ENCODE peak calls at places on chromosomes 11 and 22, in five cellular contexts. G is astrocyte of the spinal cord, B is AG09309, I is cardiac fibroblast, M is OCI-LY7. X is an unnamed sample.

GRCh38 chr11:17014774-17015638 is 792 bp upstream of the PLEKHA7 start:
- DNase-seq in G (peak; percentile 67), B (no peak), I (peak; percentile 17), M (no peak), X (peak; percentile 1)

GRCh38 chr11:23539556-23539955 is 679.3 kb upstream of the CCDC179 start:
- DNase-seq in G (peak; percentile 32), B (no peak), I (no peak), M (no peak), X (no peak)

GRCh38 chr11:27429740-27430451 is 42.7 kb downstream of the LGR4 start:
- DNase-seq in G (peak; percentile 36), B (no peak), I (no peak), M (no peak), X (no peak)

GRCh38 chr11:76613901-76614300 is 56.6 kb downstream of the LRRC32 start:
- DNase-seq in G (no peak), B (no peak), I (no peak), M (no peak), X (no peak)

GRCh38 chr22:28506207-28506606 is 173.4 kb downstream of the TTC28 start:
- DNase-seq in G (no peak), B (no peak), I (no peak), M (no peak), X (no peak)

GRCh38 chr11:75100314-75100713 is 3.6 kb upstream of the OR2AT4 start:
- DNase-seq in G (peak; percentile 2), B (no peak), I (no peak), M (peak; percentile 6), X (peak; percentile 51)

GRCh38 chr11:126328938-126329643 is 25.2 kb downstream of the DCPS start:
- DNase-seq in G (no peak), B (no peak), I (no peak), M (no peak), X (no peak)

GRCh38 chr11:74033046-74033445 is 24.2 kb upstream of the UCP3 start:
- DNase-seq in G (no peak), B (no peak), I (no peak), M (peak; percentile 31), X (no peak)

GRCh38 chr11:22752908-22753310 is 76.7 kb downstream of the SVIP start:
- DNase-seq in G (no peak), B (no peak), I (no peak), M (no peak), X (no peak)

GRCh38 chr11:63553759-63554158 is 9.4 kb downstream of the PLAAT2 start:
- DNase-seq in G (no peak), B (no peak), I (peak; percentile 54), M (peak; percentile 65), X (no peak)

GRCh38 chr22:38733329-38734202 is 22.2 kb downstream of the SUN2 start:
- DNase-seq in G (no peak), B (no peak), I (peak; percentile 32), M (peak; percentile 56), X (peak; percentile 33)

DNA sequence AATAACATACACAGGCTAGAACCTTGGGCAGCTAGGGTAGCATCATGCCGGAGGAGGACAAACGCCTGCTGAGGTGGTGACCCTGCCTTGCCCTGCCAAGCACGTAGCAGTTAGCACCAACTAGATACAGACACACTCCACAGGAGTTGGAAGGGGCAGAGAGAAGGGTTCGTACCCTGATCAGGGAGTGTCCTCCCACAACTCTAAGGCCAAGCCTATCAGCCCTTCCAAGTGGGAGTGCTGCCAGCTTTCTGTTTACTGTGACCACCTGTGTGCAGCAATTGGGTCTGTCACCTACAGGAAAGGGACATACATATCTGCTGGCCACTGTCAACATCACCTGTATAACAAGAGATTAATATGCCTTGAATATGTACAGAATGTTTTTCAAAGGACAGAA is 1.9 kb upstream of the THAP7 start:
- DNase-seq in G (no peak), B (no peak), I (no peak), M (no peak), X (no peak)
- H3K4me3 ChIP-seq in G (no peak overlapping the region), B (no peak overlapping the region), I (no peak overlapping the region), M (peak overlapping the region; percentile 83), X (peak overlapping the region; percentile 9)

DNA sequence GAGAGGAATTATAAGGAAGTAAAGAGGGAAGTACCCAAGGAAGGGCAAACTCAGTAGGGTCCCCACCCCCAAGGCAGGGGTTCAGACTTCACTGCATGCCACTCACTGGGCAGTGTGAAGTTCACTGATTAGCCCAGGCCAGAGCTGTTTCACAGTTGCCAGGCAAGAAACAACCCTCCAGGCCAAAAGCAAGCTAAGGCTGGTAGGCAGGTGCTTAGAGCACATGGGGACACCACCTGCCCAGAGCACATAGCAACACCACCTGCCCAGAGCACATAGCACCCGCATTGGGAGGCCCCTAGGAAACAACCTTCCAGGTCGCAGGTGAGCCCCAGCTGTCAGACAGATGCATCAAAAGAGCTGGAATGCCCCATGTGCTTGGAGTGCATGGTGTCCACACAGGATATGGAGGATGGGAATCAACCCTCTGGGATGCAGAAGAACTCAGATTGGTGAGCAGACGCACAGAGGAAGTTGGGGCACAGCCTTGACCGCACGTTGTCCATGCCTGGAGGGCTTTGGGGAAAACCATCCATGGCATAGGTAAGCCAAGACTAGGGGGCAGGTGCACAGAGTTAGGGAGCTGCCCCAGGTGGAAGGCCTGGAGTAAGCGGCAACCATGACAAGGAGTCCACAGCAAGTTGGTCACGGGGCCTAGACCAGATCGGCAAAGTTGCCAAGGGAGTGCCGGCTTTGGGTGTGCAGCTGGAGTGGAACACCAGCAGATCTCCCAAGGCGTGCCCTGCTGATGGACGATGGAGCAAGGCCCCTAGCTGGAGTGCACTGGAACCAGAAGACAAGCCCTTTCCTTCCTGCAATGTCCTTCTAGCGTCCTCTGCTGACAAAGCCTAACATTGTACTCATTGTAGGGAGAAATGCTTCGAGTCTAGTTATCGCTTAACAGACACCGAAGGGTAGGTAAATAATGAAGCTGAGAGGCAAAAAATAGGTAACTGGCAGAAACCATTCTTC is 7.8 kb upstream of the TMEM216 start:
- DNase-seq in G (no peak), B (no peak), I (peak; percentile 57), M (peak; percentile 18), X (peak; percentile 70)
- TF ChIP-seq CTCF in G (peak; percentile 36), B (peak; percentile 56), I (peak; percentile 36), M (no peak), X (peak; percentile 68)

GRCh38 chr11:120326228-120326627 is 1.1 kb downstream of the TLCD5 start:
- DNase-seq in G (peak; percentile 47), B (peak; percentile 42), I (peak; percentile 68), M (no peak), X (peak; percentile 80)
- H3K4me3 ChIP-seq in G (peak overlapping the region; percentile 61), B (peak overlapping the region; percentile 51), I (peak overlapping the region; percentile 70), M (no peak overlapping the region), X (peak overlapping the region; percentile 77)

GRCh38 chr11:114059984-114060401 is 482 bp downstream of the ZBTB16 start:
- DNase-seq in G (peak; percentile 54), B (no peak), I (peak; percentile 64), M (no peak), X (no peak)
- TF ChIP-seq CTCF in G (no peak), B (no peak), I (no peak), M (no peak), X (no peak)

DNA sequence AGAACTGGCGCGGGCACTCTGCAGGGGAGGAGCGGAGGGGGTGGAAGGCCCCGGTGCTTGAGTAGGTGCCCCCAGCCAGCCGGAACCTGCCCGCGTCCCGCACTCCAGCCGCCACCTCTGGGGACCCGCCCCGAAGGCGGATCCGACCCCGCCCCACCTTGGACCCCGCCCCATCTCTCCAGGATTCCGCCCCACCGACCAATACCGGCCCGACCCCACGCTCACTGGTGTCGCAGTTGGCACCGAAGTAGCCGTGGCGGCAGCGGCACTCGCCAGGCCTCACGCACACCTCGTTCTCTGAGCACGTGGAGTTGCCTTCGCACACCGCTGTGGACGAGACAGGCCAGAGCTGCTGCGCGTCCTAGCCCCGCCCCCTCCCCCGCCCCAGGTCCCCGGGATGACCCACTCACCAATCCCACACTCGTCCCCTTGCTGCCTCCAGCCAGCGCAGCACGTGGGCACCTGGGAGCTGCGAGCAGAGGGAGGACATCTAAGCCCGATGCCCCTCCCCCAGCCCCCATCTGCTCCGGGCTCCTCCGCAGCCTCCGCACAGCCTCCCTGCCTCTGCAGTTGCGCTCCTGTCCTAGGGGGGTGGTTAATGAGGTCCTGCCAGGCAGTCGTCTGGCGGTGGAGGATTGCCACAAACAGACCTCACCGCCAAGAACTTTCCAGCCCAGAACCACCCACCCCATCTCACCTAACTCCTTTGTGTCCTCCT is 5.9 kb downstream of the SCARF2 start:
- DNase-seq in G (no peak), B (no peak), I (no peak), M (no peak), X (no peak)
- H3K4me3 ChIP-seq in G (no peak overlapping the region), B (no peak overlapping the region), I (no peak overlapping the region), M (no peak overlapping the region), X (no peak overlapping the region)